ENCODE peak calls at places on chromosomes 1 and 21, in six cellular contexts. K is HepG2, G is GM12891, D is GM12878, P is K562, B is H1. L is an unnamed sample.

GRCh38 chr1:190399233-190399632 is 78.4 kb downstream of the BRINP3 start:
- DNase-seq in D (no peak), P (no peak), K (no peak), G (no peak), B (no peak), L (no peak)

GRCh38 chr21:17794631-17795030 is 24.5 kb downstream of the C21orf91 start:
- DNase-seq in P (no peak), G (no peak), K (no peak), B (no peak), D (no peak), L (no peak)

GRCh38 chr1:54323324-54323739 is 82.9 kb downstream of the SSBP3 start:
- DNase-seq in G (no peak), P (no peak), K (peak; percentile 64), B (no peak), D (no peak), L (no peak)

GRCh38 chr1:226638001-226638601 is 89.5 kb downstream of the STUM start:
- DNase-seq in G (no peak), P (no peak), B (no peak), D (no peak), K (no peak), L (no peak)

GRCh38 chr1:30111431-30111830 is 612.0 kb downstream of the MATN1 start:
- DNase-seq in G (peak; percentile 42), B (peak; percentile 77), P (peak; percentile 69), K (peak; percentile 5), D (no peak), L (no peak)

GRCh38 chr1:44905276-44905675 is 62.2 kb upstream of the PTCH2 start:
- DNase-seq in P (no peak), D (no peak), B (no peak), G (no peak), K (no peak), L (no peak)

GRCh38 chr1:25572708-25573590 is 29.5 kb downstream of the LDLRAP1 start:
- DNase-seq in K (no peak), B (peak; percentile 86), D (no peak), G (peak; percentile 77), P (peak; percentile 78), L (peak; percentile 73)

GRCh38 chr1:33010946-33011731 is 25.5 kb downstream of the AK2 start:
- DNase-seq in B (no peak), K (no peak), P (no peak), D (no peak), G (no peak), L (no peak)

GRCh38 chr1:32695098-32695904 is 7.3 kb downstream of the SYNC start:
- DNase-seq in G (no peak), P (peak; percentile 66), K (peak; percentile 81), D (no peak), B (no peak), L (no peak)

GRCh38 chr1:102834688-102835320 is 273.5 kb downstream of the COL11A1 start:
- DNase-seq in G (no peak), K (no peak), P (no peak), B (no peak), D (no peak), L (no peak)

GRCh38 chr1:47687618-47687940 is 249.7 kb downstream of the FOXD2 start:
- DNase-seq in P (no peak), D (no peak), K (no peak), B (peak; percentile 53), G (no peak), L (no peak)

GRCh38 chr1:228258486-228258885 is 50.6 kb downstream of the OBSCN start:
- DNase-seq in D (no peak), K (no peak), B (no peak), P (no peak), G (no peak), L (no peak)

GRCh38 chr1:83692524-83693336 is 306.2 kb downstream of the TTLL7 start:
- DNase-seq in B (peak; percentile 62), D (peak; percentile 9), K (peak; percentile 1), G (no peak), P (no peak), L (no peak)

GRCh38 chr21:36874665-36875064 is 91.8 kb downstream of the HLCS start:
- DNase-seq in P (no peak), D (no peak), G (no peak), K (no peak), B (no peak), L (no peak)

GRCh38 chr1:191504999-191505398 is 653.3 kb upstream of the RGS18 start:
- DNase-seq in K (no peak), D (no peak), G (no peak), B (no peak), P (no peak), L (no peak)

GRCh38 chr1:211829343-211830054 is 1.1 kb downstream of the LPGAT1 start:
- DNase-seq in D (no peak), G (no peak), K (peak; percentile 82), P (peak; percentile 55), B (peak; percentile 58), L (no peak)

GRCh38 chr1:50976890-50977574 is 7.0 kb downstream of the CDKN2C start:
- DNase-seq in P (peak; percentile 78), B (peak; percentile 53), G (peak; percentile 24), K (peak; percentile 36), D (no peak), L (peak; percentile 34)

GRCh38 chr1:48190893-48191292 is 31.6 kb upstream of the SLC5A9 start:
- DNase-seq in B (no peak), D (no peak), G (no peak), K (no peak), P (no peak), L (no peak)

GRCh38 chr1:180636138-180636537 is 4.3 kb downstream of the XPR1 start:
- DNase-seq in G (no peak), B (no peak), D (no peak), K (no peak), P (no peak), L (no peak)

GRCh38 chr1:6490181-6491075 is 1.0 kb downstream of the PLEKHG5 start:
- DNase-seq in P (peak; percentile 78), D (peak; percentile 15), K (peak; percentile 54), G (peak; percentile 83), B (peak; percentile 90), L (peak; percentile 83)

GRCh38 chr1:160953030-160953429 is 1.6 kb downstream of the ITLN2 start:
- DNase-seq in G (no peak), K (no peak), B (no peak), P (no peak), D (no peak), L (no peak)

GRCh38 chr1:240500681-240501080 is 111.3 kb downstream of the GREM2 start:
- DNase-seq in G (no peak), K (no peak), P (no peak), B (no peak), D (no peak), L (no peak)

GRCh38 chr1:231478800-231479199 is 49.7 kb upstream of the TSNAX start:
- DNase-seq in D (no peak), P (no peak), G (no peak), B (no peak), K (no peak), L (no peak)

GRCh38 chr1:62178372-62178771 is 16.3 kb upstream of the L1TD1 start:
- DNase-seq in B (no peak), D (no peak), P (no peak), G (no peak), K (no peak), L (no peak)

GRCh38 chr1:192474080-192474683 is 101.4 kb upstream of the RGS1 start:
- DNase-seq in B (no peak), G (no peak), P (peak; percentile 37), K (peak; percentile 10), D (no peak), L (no peak)

GRCh38 chr1:53346007-53346813 is 18.3 kb upstream of the LRP8 start:
- DNase-seq in B (peak; percentile 32), G (no peak), K (no peak), D (no peak), P (no peak), L (no peak)

GRCh38 chr21:42864812-42865211 is 14.5 kb downstream of the WDR4 start:
- DNase-seq in G (no peak), B (no peak), D (no peak), P (no peak), K (no peak), L (no peak)

GRCh38 chr1:115179397-115179835 is 90.1 kb upstream of the TSPAN2 start:
- DNase-seq in P (peak; percentile 83), B (no peak), K (peak; percentile 38), D (no peak), G (no peak), L (no peak)
- TF ChIP-seq POLR2AphosphoS5 in P (peak; percentile 33), B (no peak), K (no peak), D (no peak), G (no peak), L (no peak)

DNA sequence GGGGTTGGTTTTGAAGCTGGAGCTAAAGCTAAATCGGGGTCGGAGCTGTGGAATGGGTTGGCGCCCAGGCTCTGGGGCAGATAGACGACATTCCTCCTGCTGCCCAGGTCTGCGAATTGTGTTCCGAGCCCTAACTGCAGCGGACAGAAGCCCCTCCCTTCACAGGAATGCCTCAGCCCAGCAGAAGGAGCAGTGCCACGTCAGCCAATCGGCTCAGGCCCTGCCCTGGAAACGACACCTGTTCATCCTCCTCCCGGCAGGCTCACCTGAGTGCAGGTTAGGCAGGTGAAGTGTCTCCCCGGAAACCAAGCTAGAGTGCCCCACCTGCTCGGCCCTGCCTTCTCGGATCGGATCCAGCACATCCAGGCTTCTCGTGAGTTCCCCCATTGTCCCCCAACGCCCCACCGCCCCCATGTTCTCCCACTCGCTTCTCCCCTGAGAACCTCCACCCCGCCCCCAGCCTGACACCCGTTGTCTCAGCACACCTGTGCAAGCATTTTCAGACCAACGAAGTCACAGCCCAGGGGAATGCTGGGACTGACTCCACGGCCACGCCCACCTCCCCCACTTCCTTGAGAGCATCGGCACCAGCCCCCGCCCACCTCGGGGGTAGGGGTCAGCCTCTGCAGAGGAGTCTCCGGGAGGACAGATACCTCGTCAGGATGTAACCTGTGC is 775 bp downstream of the TMEM125 start:
- DNase-seq in G (no peak), B (peak; percentile 88), D (no peak), K (no peak), P (peak; percentile 71), L (no peak)
- TF ChIP-seq TAF1 in G (no peak), B (peak; percentile 79), D (no peak), K (no peak), P (no peak), L (no peak)

GRCh38 chr1:12271033-12271432 is 41.2 kb downstream of the VPS13D start:
- DNase-seq in B (no peak), G (no peak), D (no peak), K (no peak), P (no peak), L (no peak)
- TF ChIP-seq POLR2A in B (no peak), G (no peak), D (no peak), K (no peak), P (no peak), L (no peak)

DNA sequence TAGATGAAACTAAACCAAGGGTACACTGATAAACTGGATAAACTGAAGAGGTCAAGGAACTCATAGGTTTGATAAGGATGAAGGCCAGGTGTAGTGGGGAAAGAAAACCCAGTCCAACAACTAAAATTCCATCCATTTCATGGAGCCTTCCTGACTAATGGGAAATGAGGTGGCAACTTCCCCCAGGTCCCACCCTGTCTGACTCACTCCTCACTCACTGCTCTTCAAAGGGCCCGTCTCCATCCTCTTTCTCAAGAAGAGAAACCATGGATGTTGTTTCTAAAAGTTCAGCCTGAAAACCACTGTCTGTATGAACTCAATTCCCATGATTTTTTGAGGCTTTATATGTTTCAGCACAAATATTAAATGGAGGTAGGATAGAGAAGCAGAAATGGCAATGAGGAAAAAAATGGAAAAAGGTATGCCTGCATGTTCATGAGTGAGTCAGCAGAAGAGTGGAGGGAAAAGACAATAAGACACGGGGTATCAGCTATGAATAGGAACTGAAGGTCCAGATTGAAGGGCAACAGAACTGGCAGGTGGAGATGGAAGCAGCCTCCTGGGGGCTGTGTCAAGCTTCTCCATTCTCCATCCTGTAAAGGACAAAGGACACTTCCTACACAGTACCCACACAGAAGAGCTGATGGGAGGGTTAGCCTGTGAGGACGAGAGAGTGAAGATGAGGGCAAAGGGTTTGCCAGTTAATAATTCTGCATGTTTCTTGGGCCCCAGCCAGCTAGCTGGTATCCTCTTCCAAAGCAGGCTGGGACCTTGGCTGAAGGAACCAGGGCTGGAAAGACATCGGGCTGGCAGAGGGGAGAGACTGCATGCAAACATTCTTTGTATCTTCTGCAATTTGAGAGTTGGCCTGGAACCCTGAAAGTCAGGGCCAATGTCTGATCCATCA is 5.5 kb upstream of the ELOVL1 start:
- DNase-seq in B (no peak), P (no peak), K (no peak), D (no peak), G (no peak), L (no peak)
- TF ChIP-seq POLR2AphosphoS5 in B (no peak), P (no peak), K (no peak), D (no peak), G (no peak), L (no peak)

L was measured in GM12892.